ENCODE peak calls at places on chromosomes 3 and 15, in four cellular contexts. One of them, this sample, is unnamed.

GRCh38 chr3:169303660-169304059 is 359.9 kb downstream of the MECOM start:
- DNase-seq in uterus: no peak
- DNase-seq in CD8-positive, alpha-beta T cell: no peak
- DNase-seq in cardiac fibroblast: no peak
- DNase-seq in this sample: no peak

GRCh38 chr3:63947594-63947993 is 35.4 kb upstream of the SCAANT1 start:
- DNase-seq in CD8-positive, alpha-beta T cell: no peak
- DNase-seq in uterus: no peak
- DNase-seq in cardiac fibroblast: no peak
- DNase-seq in this sample: no peak

GRCh38 chr3:99172736-99173657 is 271.5 kb upstream of the DCBLD2 start:
- DNase-seq in CD8-positive, alpha-beta T cell: no peak
- DNase-seq in uterus: no peak
- DNase-seq in cardiac fibroblast: peak
- DNase-seq in this sample: peak

GRCh38 chr3:192772495-192772894 is 45.2 kb upstream of the FGF12 start:
- DNase-seq in CD8-positive, alpha-beta T cell: no peak
- DNase-seq in cardiac fibroblast: peak
- DNase-seq in uterus: no peak
- DNase-seq in this sample: peak

GRCh38 chr3:69558912-69559311 is 173.0 kb upstream of the FRMD4B start:
- DNase-seq in CD8-positive, alpha-beta T cell: no peak
- DNase-seq in uterus: no peak
- DNase-seq in cardiac fibroblast: peak
- DNase-seq in this sample: no peak

GRCh38 chr15:40843183-40843884 is 514 bp upstream of the SPINT1 start:
- DNase-seq in cardiac fibroblast: no peak
- DNase-seq in CD8-positive, alpha-beta T cell: no peak
- DNase-seq in uterus: no peak
- DNase-seq in this sample: peak

GRCh38 chr3:123610331-123610730 is 25.5 kb upstream of the HACD2 start:
- DNase-seq in uterus: no peak
- DNase-seq in CD8-positive, alpha-beta T cell: no peak
- DNase-seq in cardiac fibroblast: no peak
- DNase-seq in this sample: peak

GRCh38 chr15:26590673-26591072 is 182.2 kb downstream of the GABRB3 start:
- DNase-seq in uterus: no peak
- DNase-seq in CD8-positive, alpha-beta T cell: no peak
- DNase-seq in cardiac fibroblast: no peak
- DNase-seq in this sample: no peak

GRCh38 chr3:30353711-30354467 is 252.5 kb upstream of the TGFBR2 start:
- DNase-seq in cardiac fibroblast: no peak
- DNase-seq in uterus: no peak
- DNase-seq in CD8-positive, alpha-beta T cell: peak
- DNase-seq in this sample: no peak

GRCh38 chr3:28994161-28994905 is 286.5 kb upstream of the RBMS3 start:
- DNase-seq in cardiac fibroblast: no peak
- DNase-seq in uterus: no peak
- DNase-seq in CD8-positive, alpha-beta T cell: no peak
- DNase-seq in this sample: no peak

GRCh38 chr3:117836296-117836695 is 1126.7 kb downstream of the TUSC7 start:
- DNase-seq in uterus: no peak
- DNase-seq in cardiac fibroblast: no peak
- DNase-seq in CD8-positive, alpha-beta T cell: no peak
- DNase-seq in this sample: no peak

GRCh38 chr3:59937206-59937605 is 887.4 kb upstream of the CFAP20DC start:
- DNase-seq in uterus: no peak
- DNase-seq in cardiac fibroblast: no peak
- DNase-seq in CD8-positive, alpha-beta T cell: no peak
- DNase-seq in this sample: no peak

GRCh38 chr15:40754574-40754882 is 526 bp downstream of the RMDN3 start:
- DNase-seq in uterus: no peak
- DNase-seq in CD8-positive, alpha-beta T cell: no peak
- DNase-seq in cardiac fibroblast: peak
- DNase-seq in this sample: peak

GRCh38 chr15:87619161-87619960 is 637.2 kb downstream of the NTRK3 start:
- DNase-seq in CD8-positive, alpha-beta T cell: no peak
- DNase-seq in cardiac fibroblast: peak
- DNase-seq in uterus: peak
- DNase-seq in this sample: no peak

GRCh38 chr3:102304550-102304949 is 130.3 kb upstream of the ZPLD1 start:
- DNase-seq in cardiac fibroblast: no peak
- DNase-seq in CD8-positive, alpha-beta T cell: no peak
- DNase-seq in uterus: no peak
- DNase-seq in this sample: no peak

GRCh38 chr3:195891431-195892104 is 16.8 kb downstream of the TNK2 start:
- DNase-seq in CD8-positive, alpha-beta T cell: no peak
- DNase-seq in uterus: no peak
- DNase-seq in cardiac fibroblast: no peak
- DNase-seq in this sample: no peak

GRCh38 chr3:161420746-161421145 is 49.4 kb upstream of the SPTSSB start:
- DNase-seq in cardiac fibroblast: peak
- DNase-seq in uterus: no peak
- DNase-seq in CD8-positive, alpha-beta T cell: no peak
- DNase-seq in this sample: no peak

GRCh38 chr3:36811768-36812167 is 47.4 kb upstream of the DCLK3 start:
- DNase-seq in CD8-positive, alpha-beta T cell: no peak
- DNase-seq in cardiac fibroblast: no peak
- DNase-seq in uterus: no peak
- DNase-seq in this sample: no peak

GRCh38 chr15:41882689-41883483 is 11.0 kb downstream of the SPTBN5 start:
- DNase-seq in uterus: no peak
- DNase-seq in CD8-positive, alpha-beta T cell: no peak
- DNase-seq in cardiac fibroblast: no peak
- DNase-seq in this sample: no peak

GRCh38 chr3:188396900-188397299 is 242.9 kb downstream of the LPP start:
- DNase-seq in CD8-positive, alpha-beta T cell: no peak
- DNase-seq in uterus: no peak
- DNase-seq in cardiac fibroblast: no peak
- DNase-seq in this sample: no peak

GRCh38 chr15:65824031-65824743 is 32.1 kb upstream of the DENND4A start:
- DNase-seq in uterus: peak
- DNase-seq in CD8-positive, alpha-beta T cell: no peak
- DNase-seq in cardiac fibroblast: peak
- DNase-seq in this sample: peak

GRCh38 chr3:69385723-69386483 is at the start of gene FRMD4B:
- DNase-seq in CD8-positive, alpha-beta T cell: no peak
- DNase-seq in uterus: peak
- DNase-seq in cardiac fibroblast: peak
- DNase-seq in this sample: peak

GRCh38 chr15:61521961-61522360 is 292.9 kb upstream of the RORA start:
- DNase-seq in CD8-positive, alpha-beta T cell: no peak
- DNase-seq in cardiac fibroblast: peak
- DNase-seq in uterus: no peak
- DNase-seq in this sample: no peak

GRCh38 chr15:81256916-81257315 is 60.2 kb downstream of the IL16 start:
- DNase-seq in CD8-positive, alpha-beta T cell: no peak
- DNase-seq in cardiac fibroblast: peak
- DNase-seq in uterus: no peak
- DNase-seq in this sample: no peak

GRCh38 chr3:160473978-160474377 is 24.4 kb upstream of the TRIM59 start:
- DNase-seq in CD8-positive, alpha-beta T cell: no peak
- DNase-seq in uterus: no peak
- DNase-seq in cardiac fibroblast: peak
- DNase-seq in this sample: no peak

GRCh38 chr3:194638991-194639605 is 5.9 kb upstream of the TMEM44 start:
- DNase-seq in cardiac fibroblast: no peak
- DNase-seq in uterus: no peak
- DNase-seq in CD8-positive, alpha-beta T cell: no peak
- DNase-seq in this sample: no peak

GRCh38 chr3:21220944-21221343 is 530.1 kb downstream of the ZNF385D start:
- DNase-seq in cardiac fibroblast: no peak
- DNase-seq in CD8-positive, alpha-beta T cell: no peak
- DNase-seq in uterus: no peak
- DNase-seq in this sample: no peak

DNA sequence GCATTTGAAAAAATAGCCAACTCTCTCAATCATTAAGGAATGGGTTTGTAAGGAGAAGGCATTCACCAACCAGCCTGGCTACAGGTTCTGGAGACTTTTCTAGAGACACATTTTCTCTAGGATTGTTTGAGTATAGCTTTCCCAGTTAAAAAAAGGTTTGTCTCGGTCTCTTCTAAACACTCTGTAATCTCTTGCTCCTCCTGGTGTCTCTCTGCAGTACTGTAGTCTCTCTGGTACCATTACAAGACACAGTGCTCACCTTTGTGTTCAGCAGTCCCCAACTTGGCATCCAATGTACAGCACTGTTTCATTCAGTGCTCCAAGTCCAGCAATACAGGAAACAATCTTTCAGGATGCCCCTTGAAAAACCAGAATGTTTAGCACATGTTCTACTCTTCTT is 534.4 kb downstream of the ZNF385D start:
- DNase-seq in uterus: no peak
- DNase-seq in CD8-positive, alpha-beta T cell: no peak
- DNase-seq in cardiac fibroblast: peak
- DNase-seq in this sample: no peak
- TF ChIP-seq CTCF in uterus: no peak
- TF ChIP-seq CTCF in CD8-positive, alpha-beta T cell: no peak
- TF ChIP-seq CTCF in cardiac fibroblast: peak
- TF ChIP-seq CTCF in this sample: peak

DNA sequence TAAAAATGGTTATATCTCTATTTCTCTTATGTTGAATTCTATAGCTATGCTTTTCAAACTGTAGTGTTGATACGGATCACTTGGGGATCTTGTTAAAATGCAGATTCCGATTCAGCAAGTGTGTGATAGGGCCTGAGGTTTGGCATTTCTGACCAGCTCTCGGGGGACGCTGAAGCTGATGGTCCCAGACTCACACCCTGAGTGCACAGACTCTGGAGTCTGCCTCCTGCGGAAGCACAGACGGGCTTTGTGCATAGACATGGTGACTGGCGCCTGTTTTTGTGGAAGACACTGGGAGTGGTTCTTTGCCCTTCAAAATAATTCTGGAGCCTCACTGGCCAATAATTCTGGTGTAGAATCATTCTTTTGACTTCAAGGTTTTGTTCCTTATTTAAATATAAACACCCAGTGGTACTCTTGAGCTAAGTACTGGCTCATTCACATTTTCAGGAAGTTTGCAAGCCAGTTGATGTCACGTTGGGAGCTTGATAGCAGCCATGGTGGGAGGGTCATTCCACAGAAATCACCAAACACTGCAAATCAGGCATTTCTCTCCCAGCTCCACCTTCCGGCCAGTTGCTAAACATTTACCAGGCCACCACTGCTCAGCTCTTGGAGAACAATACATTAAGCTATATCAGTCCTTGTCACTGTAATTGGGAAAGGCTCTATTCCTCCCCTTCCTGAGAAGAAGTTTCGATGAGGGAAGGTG is 19.2 kb downstream of the CLDN11 start:
- DNase-seq in CD8-positive, alpha-beta T cell: no peak
- DNase-seq in uterus: no peak
- DNase-seq in cardiac fibroblast: no peak
- DNase-seq in this sample: no peak
- TF ChIP-seq CTCF in CD8-positive, alpha-beta T cell: no peak
- TF ChIP-seq CTCF in uterus: no peak
- TF ChIP-seq CTCF in cardiac fibroblast: no peak
- TF ChIP-seq CTCF in this sample: no peak

GRCh38 chr3:129702934-129703712 is 96.6 kb upstream of the PLXND1 start:
- DNase-seq in CD8-positive, alpha-beta T cell: no peak
- DNase-seq in uterus: no peak
- DNase-seq in cardiac fibroblast: peak
- DNase-seq in this sample: no peak
- TF ChIP-seq CTCF in CD8-positive, alpha-beta T cell: no peak
- TF ChIP-seq CTCF in uterus: no peak
- TF ChIP-seq CTCF in cardiac fibroblast: no peak
- TF ChIP-seq CTCF in this sample: no peak

DNA sequence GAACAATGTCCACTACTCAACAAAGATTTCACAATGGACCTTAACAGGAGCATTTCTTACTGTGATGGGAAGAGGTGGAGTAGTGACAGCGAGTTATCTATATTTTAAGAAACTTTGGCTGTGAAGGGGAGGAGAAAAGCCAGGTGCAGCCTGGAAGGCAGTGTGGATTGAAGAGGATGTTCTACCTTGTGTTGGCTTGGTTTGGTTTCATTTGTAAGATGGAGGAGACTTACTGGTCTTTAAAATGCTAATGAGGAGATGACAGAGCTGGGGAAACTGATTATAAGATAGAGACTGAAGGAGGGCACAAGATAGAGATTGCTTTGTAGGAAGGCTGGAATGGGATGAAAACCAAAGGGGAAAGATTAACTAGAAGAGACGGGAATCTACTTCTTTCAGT is 59.4 kb downstream of the PLOD2 start:
- DNase-seq in CD8-positive, alpha-beta T cell: no peak
- DNase-seq in uterus: no peak
- DNase-seq in cardiac fibroblast: no peak
- DNase-seq in this sample: no peak
- TF ChIP-seq CTCF in CD8-positive, alpha-beta T cell: no peak
- TF ChIP-seq CTCF in uterus: no peak
- TF ChIP-seq CTCF in cardiac fibroblast: no peak
- TF ChIP-seq CTCF in this sample: no peak

GRCh38 chr3:14425574-14426304 is 23.3 kb downstream of the SLC6A6 start:
- DNase-seq in cardiac fibroblast: no peak
- DNase-seq in uterus: no peak
- DNase-seq in CD8-positive, alpha-beta T cell: no peak
- DNase-seq in this sample: no peak
- TF ChIP-seq CTCF in cardiac fibroblast: no peak
- TF ChIP-seq CTCF in uterus: no peak
- TF ChIP-seq CTCF in CD8-positive, alpha-beta T cell: no peak
- TF ChIP-seq CTCF in this sample: no peak

GRCh38 chr3:100796556-100796955 is 87.3 kb downstream of the TFG start:
- DNase-seq in cardiac fibroblast: peak
- DNase-seq in uterus: no peak
- DNase-seq in CD8-positive, alpha-beta T cell: no peak
- DNase-seq in this sample: no peak
- TF ChIP-seq CTCF in cardiac fibroblast: peak
- TF ChIP-seq CTCF in uterus: no peak
- TF ChIP-seq CTCF in CD8-positive, alpha-beta T cell: no peak
- TF ChIP-seq CTCF in this sample: no peak

DNA sequence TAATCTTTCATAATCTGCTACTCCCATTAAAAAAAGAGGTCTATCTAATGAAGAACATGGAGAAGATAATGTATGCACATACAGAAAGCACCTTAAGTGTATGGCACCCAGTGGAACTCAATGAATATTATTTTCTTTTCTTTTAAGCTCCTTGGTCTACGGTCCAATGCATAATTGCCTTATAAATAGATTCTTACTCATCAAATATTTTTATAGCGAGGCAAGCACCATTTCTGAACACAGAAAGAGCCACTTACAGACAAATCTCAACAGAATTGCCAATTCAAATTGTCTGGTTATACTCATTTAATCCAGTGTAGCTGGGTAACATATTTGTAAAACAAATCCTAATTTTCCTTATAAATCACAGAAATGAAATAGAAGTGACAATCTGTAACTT is 6.3 kb downstream of the PDZRN3 start:
- DNase-seq in uterus: no peak
- DNase-seq in CD8-positive, alpha-beta T cell: no peak
- DNase-seq in cardiac fibroblast: peak
- DNase-seq in this sample: no peak
- TF ChIP-seq CTCF in uterus: no peak
- TF ChIP-seq CTCF in CD8-positive, alpha-beta T cell: no peak
- TF ChIP-seq CTCF in cardiac fibroblast: no peak
- TF ChIP-seq CTCF in this sample: no peak